ENCODE peak calls at places on chromosome 22, in six cellular contexts. S, V, X, L, G and W are unnamed samples.

GRCh38 chr22:46063861-46064235 is 86.5 kb upstream of the PPARA start:
- DNase-seq in S (peak; percentile 21), V (no peak), X (peak; percentile 36), L (peak; percentile 44), G (no peak), W (no peak)

GRCh38 chr22:21684492-21685163 is 18.8 kb downstream of the PPIL2 start:
- DNase-seq in S (no peak), V (no peak), X (no peak), L (no peak), G (no peak), W (no peak)

GRCh38 chr22:46744581-46744980 is 6.5 kb upstream of the CERK start:
- DNase-seq in S (peak; percentile 86), V (no peak), X (no peak), L (peak; percentile 55), G (no peak), W (no peak)

GRCh38 chr22:47633111-47633510 is 870.7 kb downstream of the TBC1D22A start:
- DNase-seq in S (no peak), V (no peak), X (no peak), L (peak; percentile 20), G (no peak), W (no peak)

GRCh38 chr22:32744560-32744959 is 56.9 kb upstream of the TIMP3 start:
- DNase-seq in S (no peak), V (no peak), X (no peak), L (no peak), G (no peak), W (no peak)

GRCh38 chr22:41770715-41771452 is 29.6 kb upstream of the CCDC134 start:
- DNase-seq in S (no peak), V (no peak), X (peak; percentile 51), L (no peak), G (no peak), W (peak; percentile 54)

GRCh38 chr22:24063986-24064385 is 52.9 kb downstream of the CABIN1 start:
- DNase-seq in S (no peak), V (no peak), X (no peak), L (no peak), G (no peak), W (no peak)

GRCh38 chr22:45999379-45999971 is 22.5 kb upstream of the WNT7B start:
- DNase-seq in S (no peak), V (no peak), X (no peak), L (no peak), G (no peak), W (no peak)

GRCh38 chr22:26362471-26362870 is 66.6 kb upstream of the ASPHD2 start:
- DNase-seq in S (no peak), V (peak; percentile 71), X (no peak), L (no peak), G (no peak), W (no peak)

GRCh38 chr22:49667236-49667635 is 160.4 kb downstream of the BRD1 start:
- DNase-seq in S (peak; percentile 22), V (no peak), X (no peak), L (no peak), G (no peak), W (no peak)

GRCh38 chr22:40509401-40510134 is 127.0 kb downstream of the MRTFA start:
- DNase-seq in S (peak; percentile 53), V (peak; percentile 57), X (no peak), L (peak; percentile 34), G (peak; percentile 68), W (peak; percentile 77)

GRCh38 chr22:49972163-49973017 is 11.8 kb downstream of the PIM3 start:
- DNase-seq in S (no peak), V (no peak), X (no peak), L (peak; percentile 42), G (no peak), W (no peak)

GRCh38 chr22:45164217-45165123 is 745 bp downstream of the NUP50 start:
- DNase-seq in S (peak; percentile 32), V (no peak), X (no peak), L (peak; percentile 34), G (no peak), W (no peak)

GRCh38 chr22:17772963-17773605 is 1.2 kb downstream of the BID start:
- DNase-seq in S (no peak), V (peak; percentile 31), X (peak; percentile 43), L (no peak), G (no peak), W (peak; percentile 29)

GRCh38 chr22:41762980-41763779 is 37.3 kb upstream of the CCDC134 start:
- DNase-seq in S (peak; percentile 44), V (no peak), X (peak; percentile 5), L (no peak), G (no peak), W (peak; percentile 33)

GRCh38 chr22:42343136-42343484 is 72.7 kb upstream of the TCF20 start:
- DNase-seq in S (no peak), V (no peak), X (no peak), L (no peak), G (no peak), W (no peak)

GRCh38 chr22:46479046-46479445 is 58.4 kb downstream of the CELSR1 start:
- DNase-seq in S (no peak), V (no peak), X (no peak), L (no peak), G (no peak), W (no peak)

GRCh38 chr22:24426859-24427499 is 420 bp upstream of the ADORA2A start:
- DNase-seq in S (no peak), V (no peak), X (no peak), L (no peak), G (no peak), W (no peak)

GRCh38 chr22:22031571-22031970 is 49.0 kb upstream of the TOP3B start:
- DNase-seq in S (no peak), V (no peak), X (no peak), L (no peak), G (no peak), W (no peak)

GRCh38 chr22:29907753-29908515 is 25.0 kb downstream of the MTMR3 start:
- DNase-seq in S (peak; percentile 86), V (peak; percentile 89), X (peak; percentile 98), L (peak; percentile 92), G (peak; percentile 78), W (peak; percentile 88)

GRCh38 chr22:28882545-28882877 is 861 bp upstream of the ZNRF3 start:
- DNase-seq in S (no peak), V (no peak), X (no peak), L (no peak), G (no peak), W (no peak)

GRCh38 chr22:24181088-24181995 is at the start of gene SUSD2:
- DNase-seq in S (peak; percentile 62), V (no peak), X (no peak), L (peak; percentile 60), G (no peak), W (no peak)

GRCh38 chr22:47307326-47307725 is 544.9 kb downstream of the TBC1D22A start:
- DNase-seq in S (no peak), V (peak; percentile 45), X (peak; percentile 51), L (no peak), G (no peak), W (no peak)

GRCh38 chr22:32837142-32837541 is 35.6 kb downstream of the TIMP3 start:
- DNase-seq in S (no peak), V (no peak), X (no peak), L (no peak), G (no peak), W (no peak)

GRCh38 chr22:47213571-47214230 is 451.3 kb downstream of the TBC1D22A start:
- DNase-seq in S (peak; percentile 28), V (no peak), X (peak; percentile 61), L (peak; percentile 28), G (no peak), W (no peak)

DNA sequence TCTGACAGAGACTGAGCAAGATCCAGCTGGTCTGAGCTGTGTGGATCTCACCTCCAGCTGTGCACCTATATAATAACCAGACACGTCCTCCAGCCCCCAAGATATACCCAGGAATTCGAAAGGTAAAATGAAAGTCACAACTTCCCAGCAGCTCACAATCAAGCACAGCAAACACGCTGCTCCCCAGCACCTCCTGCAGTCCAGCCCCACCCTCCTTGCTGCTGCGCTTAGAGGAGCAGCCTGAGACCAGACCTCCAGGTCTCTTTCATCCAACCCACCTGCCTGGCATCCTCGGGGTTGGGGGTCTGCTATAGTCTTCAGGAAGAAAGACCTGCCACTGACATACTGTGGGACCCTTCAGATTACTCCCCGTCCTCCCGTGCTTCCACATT is 3.0 kb upstream of the APOL4 start:
- DNase-seq in S (peak; percentile 53), V (no peak), X (no peak), L (peak; percentile 63), G (no peak), W (no peak)
- TF ChIP-seq CTCF in S (no peak), V (no peak), X (no peak), L (no peak), G (no peak), W (no peak)

GRCh38 chr22:31085493-31085824 is 4.3 kb downstream of the SMTN start:
- DNase-seq in S (peak; percentile 45), V (no peak), X (no peak), L (no peak), G (no peak), W (no peak)
- TF ChIP-seq CTCF in S (no peak), V (peak; percentile 38), X (no peak), L (no peak), G (no peak), W (no peak)

GRCh38 chr22:37633693-37634504 is 5.6 kb upstream of the SH3BP1 start:
- DNase-seq in S (peak; percentile 84), V (peak; percentile 66), X (no peak), L (peak; percentile 86), G (peak; percentile 66), W (no peak)
- TF ChIP-seq CTCF in S (no peak), V (peak; percentile 23), X (no peak), L (no peak), G (peak; percentile 32), W (no peak)

GRCh38 chr22:19448739-19449421 is 1.4 kb upstream of the C22orf39 start:
- DNase-seq in S (no peak), V (no peak), X (no peak), L (no peak), G (no peak), W (no peak)

GRCh38 chr22:19449422-19449767 is 1.9 kb upstream of the C22orf39 start:
- DNase-seq in S (no peak), V (no peak), X (no peak), L (no peak), G (no peak), W (no peak)

GRCh38 chr22:19447388-19448075 is at the start of gene C22orf39:
- DNase-seq in S (peak; percentile 92), V (peak; percentile 87), X (peak; percentile 87), L (peak; percentile 89), G (peak; percentile 64), W (peak; percentile 66)

GRCh38 chr22:19448076-19448607 is 631 bp upstream of the C22orf39 start:
- DNase-seq in S (peak; percentile 57), V (peak; percentile 43), X (peak; percentile 20), L (peak; percentile 28), G (no peak), W (no peak)

DNA sequence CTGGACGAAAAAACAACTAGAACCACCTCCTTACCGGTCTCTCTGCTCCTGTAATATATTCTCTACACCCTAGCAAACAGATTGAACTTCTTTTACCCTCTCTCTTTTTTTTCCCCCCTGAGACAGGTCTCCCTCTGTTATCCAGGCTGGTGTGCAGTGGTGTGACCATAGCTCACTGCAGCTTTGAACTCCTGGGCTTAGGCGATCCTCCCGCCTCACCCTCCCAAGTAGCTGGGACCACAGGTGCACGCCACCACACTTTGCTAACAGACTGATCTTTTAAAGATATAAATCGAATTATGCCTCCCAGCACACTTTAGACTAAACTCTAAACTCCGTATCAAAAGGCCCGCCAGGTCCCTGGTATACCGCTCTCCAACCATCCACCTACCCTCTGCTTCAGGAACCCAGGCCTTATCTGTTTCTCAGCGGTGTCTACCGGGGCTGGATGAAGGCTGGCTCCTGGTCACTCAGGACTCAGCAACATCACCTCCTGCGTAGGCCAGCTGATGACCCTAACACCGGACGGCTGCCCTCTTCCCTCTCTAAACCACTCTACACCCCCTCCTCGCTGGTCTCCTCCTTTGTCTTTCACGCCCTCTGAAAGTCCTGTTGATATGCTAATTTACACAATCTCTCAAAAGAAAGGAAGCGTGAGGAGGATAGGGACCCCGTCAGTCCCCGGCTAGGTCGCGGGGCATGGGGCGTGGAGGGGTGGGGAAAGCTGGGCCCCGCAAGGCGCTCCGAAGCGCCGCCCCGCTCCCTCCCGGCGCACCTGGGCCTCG is 716 bp downstream of the C22orf39 start:
- DNase-seq in S (peak; percentile 12), V (no peak), X (no peak), L (no peak), G (no peak), W (no peak)
- TF ChIP-seq CTCF in S (no peak), V (no peak), X (no peak), L (no peak), G (no peak), W (no peak)